ENCODE peak calls at places on chromosomes 3 and 15, in seven cellular contexts. J, U, Y, D, N, W and X are unnamed samples.

GRCh38 chr15:55789066-55789660 is 46.2 kb upstream of the PRTG start:
- ATAC-seq in U (no peak), N (no peak), J (no peak), D (no peak), Y (no peak), W (no peak), X (peak; percentile 52)

GRCh38 chr3:168581718-168582332 is 486.1 kb upstream of the GOLIM4 start:
- ATAC-seq in N (no peak), Y (no peak), D (no peak), J (no peak), W (no peak), U (no peak), X (no peak)

GRCh38 chr15:99014803-99015676 is 7.4 kb upstream of the PGPEP1L start:
- ATAC-seq in W (peak; percentile 91), U (peak; percentile 96), D (peak; percentile 88), N (peak; percentile 94), Y (peak; percentile 94), J (peak; percentile 79), X (peak; percentile 94)

GRCh38 chr3:153285194-153285641 is 123.2 kb downstream of the RAP2B start:
- ATAC-seq in Y (peak; percentile 37), N (peak; percentile 67), J (no peak), U (peak; percentile 67), D (no peak), W (peak; percentile 40), X (peak; percentile 84)

GRCh38 chr3:151276038-151277027 is 2.0 kb downstream of the P2RY14 start:
- ATAC-seq in J (peak; percentile 88), W (no peak), Y (no peak), U (no peak), D (no peak), N (no peak), X (no peak)

GRCh38 chr15:68424754-68425390 is 7.1 kb downstream of the ITGA11 start:
- ATAC-seq in J (no peak), U (no peak), N (no peak), W (no peak), Y (no peak), D (no peak), X (no peak)

GRCh38 chr3:28042707-28043106 is 198.7 kb upstream of the CMC1 start:
- ATAC-seq in N (no peak), W (no peak), D (no peak), U (no peak), J (no peak), Y (no peak), X (no peak)

GRCh38 chr15:81073796-81074195 is 60.3 kb upstream of the CFAP161 start:
- ATAC-seq in D (no peak), W (no peak), N (no peak), U (no peak), J (no peak), Y (no peak), X (no peak)

GRCh38 chr3:127556565-127556964 is 34.0 kb downstream of the TPRA1 start:
- ATAC-seq in W (no peak), U (no peak), N (no peak), Y (no peak), J (no peak), D (no peak), X (no peak)

GRCh38 chr15:29088666-29089065 is 181.0 kb downstream of the NSMCE3 start:
- ATAC-seq in J (no peak), Y (no peak), U (no peak), N (no peak), D (no peak), W (no peak), X (no peak)

GRCh38 chr3:146223401-146224373 is 27.2 kb downstream of the PLSCR4 start:
- ATAC-seq in N (no peak), J (no peak), Y (no peak), W (no peak), D (no peak), U (no peak), X (no peak)